ENCODE peak calls at places on chromosomes 1 and 21, in four cellular contexts. One of them, this sample, is unnamed.

GRCh38 chr1:94865369-94865768 is 45.2 kb downstream of the SLC44A3 start:
- DNase-seq in left ventricle myocardium inferior: no peak
- DNase-seq in colonic mucosa: no peak
- DNase-seq in A549: no peak
- DNase-seq in this sample: no peak

GRCh38 chr1:170461362-170461761 is 70.6 kb upstream of the GORAB start:
- DNase-seq in left ventricle myocardium inferior: no peak
- DNase-seq in colonic mucosa: no peak
- DNase-seq in A549: no peak
- DNase-seq in this sample: no peak

GRCh38 chr1:182703539-182703938 is 19.2 kb upstream of the RGS8 start:
- DNase-seq in left ventricle myocardium inferior: no peak
- DNase-seq in colonic mucosa: no peak
- DNase-seq in A549: no peak
- DNase-seq in this sample: no peak

GRCh38 chr1:92850019-92850418 is 18.2 kb downstream of the RPL5 start:
- DNase-seq in left ventricle myocardium inferior: no peak
- DNase-seq in colonic mucosa: no peak
- DNase-seq in A549: no peak
- DNase-seq in this sample: no peak

GRCh38 chr1:41789616-41790330 is 128.9 kb downstream of the HIVEP3 start:
- DNase-seq in left ventricle myocardium inferior: no peak
- DNase-seq in colonic mucosa: no peak
- DNase-seq in A549: no peak
- DNase-seq in this sample: no peak

GRCh38 chr1:94068096-94068830 is 52.7 kb downstream of the ABCA4 start:
- DNase-seq in left ventricle myocardium inferior: no peak
- DNase-seq in colonic mucosa: no peak
- DNase-seq in A549: peak; percentile 58
- DNase-seq in this sample: no peak

GRCh38 chr1:180167021-180167701 is 12.5 kb downstream of the QSOX1 start:
- DNase-seq in left ventricle myocardium inferior: no peak
- DNase-seq in colonic mucosa: no peak
- DNase-seq in A549: no peak
- DNase-seq in this sample: no peak

GRCh38 chr1:34597877-34598514 is 156.9 kb upstream of the GJB5 start:
- DNase-seq in left ventricle myocardium inferior: peak; percentile 46
- DNase-seq in colonic mucosa: peak; percentile 75
- DNase-seq in A549: peak; percentile 46
- DNase-seq in this sample: peak; percentile 57

GRCh38 chr1:151849871-151850270 is 3.6 kb downstream of the THEM5 start:
- DNase-seq in left ventricle myocardium inferior: no peak
- DNase-seq in colonic mucosa: no peak
- DNase-seq in A549: no peak
- DNase-seq in this sample: no peak

GRCh38 chr1:157968951-157969350 is 24.5 kb upstream of the KIRREL1 start:
- DNase-seq in left ventricle myocardium inferior: no peak
- DNase-seq in colonic mucosa: no peak
- DNase-seq in A549: peak; percentile 10
- DNase-seq in this sample: no peak

GRCh38 chr1:65065535-65066378 is 82.2 kb upstream of the AK4 start:
- DNase-seq in left ventricle myocardium inferior: peak; percentile 44
- DNase-seq in colonic mucosa: peak; percentile 71
- DNase-seq in A549: peak; percentile 12
- DNase-seq in this sample: peak; percentile 80

GRCh38 chr1:109399326-109399957 is 1.7 kb upstream of the SORT1 start:
- DNase-seq in left ventricle myocardium inferior: no peak
- DNase-seq in colonic mucosa: peak; percentile 51
- DNase-seq in A549: peak; percentile 16
- DNase-seq in this sample: no peak

GRCh38 chr1:69055223-69055622 is 512.5 kb upstream of the LRRC7 start:
- DNase-seq in left ventricle myocardium inferior: no peak
- DNase-seq in colonic mucosa: no peak
- DNase-seq in A549: no peak
- DNase-seq in this sample: no peak

GRCh38 chr1:46581685-46582455 is 22.2 kb downstream of the MKNK1 start:
- DNase-seq in left ventricle myocardium inferior: no peak
- DNase-seq in colonic mucosa: no peak
- DNase-seq in A549: no peak
- DNase-seq in this sample: no peak

GRCh38 chr1:214031267-214031650 is 43.5 kb downstream of the PROX1 start:
- DNase-seq in left ventricle myocardium inferior: peak; percentile 20
- DNase-seq in colonic mucosa: no peak
- DNase-seq in A549: no peak
- DNase-seq in this sample: no peak

GRCh38 chr1:161956097-161956496 is 67.6 kb downstream of the OLFML2B start:
- DNase-seq in left ventricle myocardium inferior: no peak
- DNase-seq in colonic mucosa: no peak
- DNase-seq in A549: no peak
- DNase-seq in this sample: no peak

GRCh38 chr1:6179564-6180175 is 451 bp downstream of the CHD5 start:
- DNase-seq in left ventricle myocardium inferior: no peak
- DNase-seq in colonic mucosa: no peak
- DNase-seq in A549: no peak
- DNase-seq in this sample: no peak

GRCh38 chr1:162710349-162710748 is 78.1 kb downstream of the DDR2 start:
- DNase-seq in left ventricle myocardium inferior: no peak
- DNase-seq in colonic mucosa: no peak
- DNase-seq in A549: no peak
- DNase-seq in this sample: no peak

GRCh38 chr1:40895601-40896000 is 33.4 kb upstream of the CITED4 start:
- DNase-seq in left ventricle myocardium inferior: no peak
- DNase-seq in colonic mucosa: no peak
- DNase-seq in A549: no peak
- DNase-seq in this sample: no peak

GRCh38 chr1:9004731-9005708 is 21.2 kb downstream of the SLC2A7 start:
- DNase-seq in left ventricle myocardium inferior: peak; percentile 77
- DNase-seq in colonic mucosa: peak; percentile 91
- DNase-seq in A549: peak; percentile 77
- DNase-seq in this sample: peak; percentile 80

GRCh38 chr21:36456714-36457399 is 23.1 kb downstream of the CLDN14 start:
- DNase-seq in left ventricle myocardium inferior: no peak
- DNase-seq in colonic mucosa: no peak
- DNase-seq in A549: no peak
- DNase-seq in this sample: no peak

GRCh38 chr1:154565876-154566275 is 1.7 kb upstream of the CHRNB2 start:
- DNase-seq in left ventricle myocardium inferior: no peak
- DNase-seq in colonic mucosa: no peak
- DNase-seq in A549: no peak
- DNase-seq in this sample: no peak

GRCh38 chr1:89068291-89068690 is 3.3 kb upstream of the GBP1 start:
- DNase-seq in left ventricle myocardium inferior: no peak
- DNase-seq in colonic mucosa: no peak
- DNase-seq in A549: no peak
- DNase-seq in this sample: no peak

GRCh38 chr1:171835891-171836290 is 5.4 kb upstream of the DNM3 start:
- DNase-seq in left ventricle myocardium inferior: no peak
- DNase-seq in colonic mucosa: no peak
- DNase-seq in A549: no peak
- DNase-seq in this sample: no peak

GRCh38 chr1:221689138-221689537 is 52.8 kb downstream of the DUSP10 start:
- DNase-seq in left ventricle myocardium inferior: no peak
- DNase-seq in colonic mucosa: no peak
- DNase-seq in A549: no peak
- DNase-seq in this sample: no peak

GRCh38 chr1:76501576-76502219 is 365.6 kb upstream of the ST6GALNAC5 start:
- DNase-seq in left ventricle myocardium inferior: no peak
- DNase-seq in colonic mucosa: no peak
- DNase-seq in A549: no peak
- DNase-seq in this sample: no peak

GRCh38 chr1:222331765-222332164 is 216.1 kb downstream of the HHIPL2 start:
- DNase-seq in left ventricle myocardium inferior: no peak
- DNase-seq in colonic mucosa: no peak
- DNase-seq in A549: no peak
- DNase-seq in this sample: no peak

GRCh38 chr1:62325076-62325475 is 5.8 kb upstream of the KANK4 start:
- DNase-seq in left ventricle myocardium inferior: no peak
- DNase-seq in colonic mucosa: no peak
- DNase-seq in A549: no peak
- DNase-seq in this sample: no peak

GRCh38 chr1:29122662-29122986 is 1.1 kb downstream of the TMEM200B start:
- DNase-seq in left ventricle myocardium inferior: peak; percentile 69
- DNase-seq in colonic mucosa: peak; percentile 40
- DNase-seq in A549: no peak
- DNase-seq in this sample: peak; percentile 80

DNA sequence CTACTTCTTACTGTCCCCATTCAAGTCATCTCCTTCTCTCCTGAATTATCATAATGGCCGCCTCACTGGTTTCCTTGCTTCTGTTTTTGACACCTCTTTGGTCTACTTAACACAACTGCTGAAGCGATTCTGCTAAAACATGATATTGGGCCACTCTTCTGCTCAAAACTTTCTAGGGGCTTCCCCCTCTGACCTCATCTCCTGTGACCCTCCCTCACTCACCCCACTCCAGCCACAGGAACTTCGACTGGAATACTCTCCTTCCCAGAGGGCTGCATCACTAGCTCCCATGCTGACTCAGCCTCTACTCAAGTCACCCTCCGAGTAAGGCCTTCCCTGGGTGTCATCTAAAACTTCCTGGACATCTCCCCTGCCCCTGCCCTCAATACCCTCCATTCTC is 35.7 kb downstream of the NRIP1 start:
- DNase-seq in left ventricle myocardium inferior: no peak
- DNase-seq in colonic mucosa: no peak
- DNase-seq in A549: no peak
- DNase-seq in this sample: no peak
- H3K27ac ChIP-seq in left ventricle myocardium inferior: no peak overlapping the region
- H3K27ac ChIP-seq in colonic mucosa: no peak overlapping the region
- H3K27ac ChIP-seq in A549: no peak overlapping the region
- H3K27ac ChIP-seq in this sample: no peak overlapping the region

GRCh38 chr1:84145051-84145450 is 980 bp downstream of the PRKACB start:
- DNase-seq in left ventricle myocardium inferior: no peak
- DNase-seq in colonic mucosa: peak; percentile 41
- DNase-seq in A549: no peak
- DNase-seq in this sample: no peak
- H3K4me3 ChIP-seq in left ventricle myocardium inferior: peak overlapping the region; percentile 28
- H3K4me3 ChIP-seq in colonic mucosa: peak overlapping the region; percentile 25
- H3K4me3 ChIP-seq in A549: no peak overlapping the region
- H3K4me3 ChIP-seq in this sample: no peak overlapping the region

DNA sequence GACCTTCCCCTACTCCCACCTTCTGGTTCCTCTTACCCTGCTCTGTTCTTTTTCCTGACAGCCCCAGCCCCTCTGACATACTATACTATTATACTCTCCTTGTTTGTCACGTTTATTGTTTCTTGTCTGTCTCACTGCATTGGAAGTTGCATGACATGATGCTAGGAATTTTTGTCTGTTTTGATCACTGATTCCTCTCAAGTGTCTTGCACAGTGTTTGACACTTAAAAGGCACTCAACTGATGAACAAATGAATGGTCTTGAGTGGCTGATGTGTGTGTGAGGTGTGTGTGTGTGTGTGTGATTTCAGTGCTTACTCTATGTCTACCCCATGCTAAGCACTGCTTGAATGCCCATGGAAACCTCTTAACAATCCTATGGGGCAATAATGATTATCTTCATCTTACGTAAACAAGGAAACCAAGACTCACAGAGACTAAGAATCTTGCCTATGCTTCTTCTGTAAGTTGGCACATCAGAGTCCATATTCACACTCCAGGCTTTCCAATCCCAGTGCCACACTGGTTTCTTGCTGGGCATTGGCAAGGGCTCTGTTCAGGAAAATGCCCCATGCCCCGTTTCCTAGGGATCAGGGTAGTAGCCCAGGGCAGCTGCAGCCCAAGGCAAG is 59.7 kb downstream of the ATP1A1 start:
- DNase-seq in left ventricle myocardium inferior: no peak
- DNase-seq in colonic mucosa: no peak
- DNase-seq in A549: no peak
- DNase-seq in this sample: no peak
- H3K27ac ChIP-seq in left ventricle myocardium inferior: peak overlapping the region; percentile 88
- H3K27ac ChIP-seq in colonic mucosa: peak overlapping the region; percentile 9
- H3K27ac ChIP-seq in A549: no peak overlapping the region
- H3K27ac ChIP-seq in this sample: no peak overlapping the region

GRCh38 chr1:166920561-166921475 is 44.8 kb upstream of the TADA1 start:
- DNase-seq in left ventricle myocardium inferior: no peak
- DNase-seq in colonic mucosa: peak; percentile 31
- DNase-seq in A549: no peak
- DNase-seq in this sample: no peak
- H3K4me3 ChIP-seq in left ventricle myocardium inferior: peak overlapping the region; percentile 68
- H3K4me3 ChIP-seq in colonic mucosa: peak overlapping the region; percentile 45
- H3K4me3 ChIP-seq in A549: peak overlapping the region; percentile 37
- H3K4me3 ChIP-seq in this sample: peak overlapping the region; percentile 28

DNA sequence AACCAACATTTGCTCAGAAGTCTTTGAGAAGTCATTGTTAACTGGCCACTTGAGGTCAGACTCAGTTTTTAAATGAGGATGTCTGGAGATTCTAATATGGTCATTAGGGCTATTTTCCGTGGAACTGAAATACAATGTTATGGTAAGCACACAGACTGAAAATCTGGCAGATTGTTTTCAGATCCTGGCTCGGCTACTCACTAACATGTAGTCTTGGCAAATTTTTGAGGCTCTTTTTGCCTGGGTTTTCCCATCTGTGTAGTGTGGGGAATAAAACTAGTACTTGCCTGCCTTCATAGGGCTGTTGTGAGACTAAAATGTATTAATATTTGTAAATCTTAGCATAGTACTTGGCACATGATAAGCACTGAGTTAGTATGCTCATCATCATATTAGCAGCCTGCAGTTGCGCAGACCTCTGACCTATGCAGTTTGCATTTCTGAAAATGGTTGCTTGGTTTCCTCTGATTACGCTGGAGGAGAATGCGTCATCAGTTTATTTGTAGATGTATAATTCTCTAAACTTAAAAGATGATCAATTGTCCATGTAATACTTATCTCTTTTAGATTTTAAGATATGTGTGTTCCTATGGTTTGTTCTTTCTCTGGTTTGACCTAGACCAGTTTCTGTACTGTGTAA is 100.9 kb downstream of the C1orf21 start:
- DNase-seq in left ventricle myocardium inferior: no peak
- DNase-seq in colonic mucosa: no peak
- DNase-seq in A549: no peak
- DNase-seq in this sample: no peak
- H3K27ac ChIP-seq in left ventricle myocardium inferior: peak overlapping the region; percentile 84
- H3K27ac ChIP-seq in colonic mucosa: no peak overlapping the region
- H3K27ac ChIP-seq in A549: no peak overlapping the region
- H3K27ac ChIP-seq in this sample: no peak overlapping the region

DNA sequence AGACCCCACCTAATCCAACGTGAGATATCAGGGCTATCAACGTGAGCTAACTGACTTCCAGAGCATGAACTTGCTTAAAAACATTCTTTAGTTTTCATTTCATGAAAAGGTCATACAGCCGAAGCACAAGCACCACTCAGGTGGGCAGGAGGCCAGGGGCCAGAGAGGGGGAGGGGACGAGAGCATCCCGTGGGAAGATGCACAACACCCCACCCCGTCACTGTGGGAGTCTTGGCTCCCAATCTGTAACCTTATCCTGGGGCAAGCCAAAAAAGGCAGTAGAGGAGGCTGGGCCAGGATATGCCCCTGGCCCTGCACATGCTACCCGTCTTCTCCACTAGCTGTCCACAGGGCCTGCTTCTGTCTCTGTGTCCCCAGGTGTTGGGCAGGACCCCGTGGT is 31.4 kb downstream of the SSBP3 start:
- DNase-seq in left ventricle myocardium inferior: no peak
- DNase-seq in colonic mucosa: no peak
- DNase-seq in A549: no peak
- DNase-seq in this sample: no peak
- H3K4me3 ChIP-seq in left ventricle myocardium inferior: no peak overlapping the region
- H3K4me3 ChIP-seq in colonic mucosa: no peak overlapping the region
- H3K4me3 ChIP-seq in A549: no peak overlapping the region
- H3K4me3 ChIP-seq in this sample: no peak overlapping the region

GRCh38 chr1:77983997-77984355 is 5.1 kb upstream of the FUBP1 start:
- DNase-seq in left ventricle myocardium inferior: no peak
- DNase-seq in colonic mucosa: no peak
- DNase-seq in A549: no peak
- DNase-seq in this sample: no peak
- H3K27ac ChIP-seq in left ventricle myocardium inferior: peak overlapping the region; percentile 56
- H3K27ac ChIP-seq in colonic mucosa: no peak overlapping the region
- H3K27ac ChIP-seq in A549: peak overlapping the region; percentile 63
- H3K27ac ChIP-seq in this sample: no peak overlapping the region

GRCh38 chr1:167491586-167492408 is 26.5 kb downstream of the CD247 start:
- DNase-seq in left ventricle myocardium inferior: no peak
- DNase-seq in colonic mucosa: no peak
- DNase-seq in A549: no peak
- DNase-seq in this sample: no peak
- H3K4me3 ChIP-seq in left ventricle myocardium inferior: no peak overlapping the region
- H3K4me3 ChIP-seq in colonic mucosa: no peak overlapping the region
- H3K4me3 ChIP-seq in A549: no peak overlapping the region
- H3K4me3 ChIP-seq in this sample: no peak overlapping the region

This sample was measured in left lung.